ENCODE peak calls at places on chromosomes 4 and X, in five cellular contexts. C is A549, K is K562, G is GM12878, S is HepG2. Q is an unnamed sample.
A peak's percentile ranks its signal among the peaks of the same experiment; 100 is the strongest.

GRCh38 chrX:69210513-69211065 is 45.3 kb upstream of the PJA1 start:
- DNase-seq in G (no peak), S (no peak), K (no peak), C (no peak), Q (no peak)

GRCh38 chr4:110787781-110788180 is 164.9 kb upstream of the PITX2 start:
- DNase-seq in S (no peak), G (no peak), K (no peak), C (no peak), Q (no peak)

GRCh38 chr4:81130569-81130968 is 84.5 kb downstream of the PRKG2 start:
- DNase-seq in K (no peak), S (no peak), G (no peak), C (no peak), Q (peak; percentile 52)

GRCh38 chrX:39966186-39966585 is 131.6 kb downstream of the BCOR start:
- DNase-seq in K (no peak), G (no peak), C (no peak), S (no peak), Q (no peak)

GRCh38 chr4:72577211-72577610 is 8.2 kb upstream of the ADAMTS3 start:
- DNase-seq in K (no peak), C (no peak), S (no peak), G (no peak), Q (no peak)

GRCh38 chrX:69221239-69222102 is 56.2 kb upstream of the PJA1 start:
- DNase-seq in C (no peak), K (no peak), S (no peak), G (no peak), Q (no peak)

GRCh38 chr4:152356428-152357034 is 179.4 kb downstream of the FBXW7 start:
- DNase-seq in C (no peak), G (no peak), S (peak; percentile 23), K (no peak), Q (no peak)

GRCh38 chr4:181685461-181685860 is 557.7 kb upstream of the TENM3 start:
- DNase-seq in S (no peak), G (no peak), K (no peak), C (no peak), Q (no peak)

GRCh38 chrX:149470960-149471359 is 34.1 kb downstream of the IDS start:
- DNase-seq in S (peak; percentile 16), K (peak; percentile 80), C (peak; percentile 68), G (no peak), Q (peak; percentile 34)

GRCh38 chrX:93591398-93591797 is 82.0 kb downstream of the NAP1L3 start:
- DNase-seq in G (no peak), C (no peak), K (no peak), S (no peak), Q (no peak)

GRCh38 chrX:65406532-65406931 is 128.1 kb downstream of the LAS1L start:
- DNase-seq in C (no peak), K (no peak), G (no peak), S (no peak), Q (peak; percentile 49)

GRCh38 chrX:136694491-136695087 is 46.6 kb downstream of the CD40LG start:
- DNase-seq in K (peak; percentile 48), G (no peak), S (peak; percentile 10), C (peak; percentile 21), Q (peak; percentile 43)

GRCh38 chr4:4424499-4425115 is 37.7 kb downstream of the NSG1 start:
- DNase-seq in S (no peak), K (no peak), C (no peak), G (no peak), Q (peak; percentile 43)

GRCh38 chr4:76569225-76569624 is 134.2 kb downstream of the SHROOM3 start:
- DNase-seq in C (no peak), G (no peak), K (no peak), S (no peak), Q (no peak)

GRCh38 chr4:115187136-115187535 is 73.7 kb upstream of the NDST4 start:
- DNase-seq in G (no peak), S (no peak), C (no peak), K (no peak), Q (no peak)

GRCh38 chrX:150334100-150334499 is 29.0 kb upstream of the MAMLD1 start:
- DNase-seq in C (no peak), K (no peak), S (no peak), G (no peak), Q (no peak)

GRCh38 chr4:96305030-96305429 is 465.1 kb downstream of the PDHA2 start:
- DNase-seq in K (no peak), G (no peak), S (no peak), C (no peak), Q (no peak)

GRCh38 chrX:71919436-71919835 is 8.8 kb downstream of the NHSL2 start:
- DNase-seq in S (no peak), C (no peak), K (no peak), G (no peak), Q (no peak)
- TF ChIP-seq HDAC2 in S (no peak), C (no peak), K (no peak), G (no peak), Q (no peak)

DNA sequence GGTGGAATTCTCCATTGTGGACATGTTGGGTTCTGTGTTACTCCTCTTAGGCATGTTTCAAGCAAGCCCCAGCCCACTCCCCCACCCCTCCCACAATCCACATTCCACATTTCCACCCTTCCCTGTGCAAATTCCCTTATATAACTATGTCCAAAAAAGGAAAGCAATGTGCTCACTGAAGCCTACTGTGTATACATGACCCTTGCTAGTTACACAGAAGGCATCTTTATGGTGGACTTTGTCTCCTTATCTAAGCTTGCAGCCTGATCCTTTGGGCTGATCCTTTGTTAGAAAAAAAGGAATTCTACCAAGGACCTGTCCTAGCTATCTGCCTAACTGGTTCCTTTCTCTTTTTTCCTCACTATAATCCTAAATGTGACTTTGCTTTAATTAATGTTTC is 796.8 kb downstream of the NLGN4X start:
- DNase-seq in C (no peak), K (no peak), G (no peak), S (peak; percentile 21), Q (no peak)
- TF ChIP-seq HDAC2 in C (no peak), K (no peak), G (no peak), S (no peak), Q (no peak)

GRCh38 chr4:183906486-183906735 is 1.3 kb downstream of the STOX2 start:
- DNase-seq in C (no peak), K (no peak), S (no peak), G (no peak), Q (no peak)

GRCh38 chr4:183905081-183905592 is at the start of gene STOX2:
- DNase-seq in G (no peak), C (peak; percentile 73), K (no peak), S (peak; percentile 26), Q (peak; percentile 75)

GRCh38 chr4:183906736-183907651 is 1.9 kb downstream of the STOX2 start:
- DNase-seq in S (no peak), G (no peak), C (no peak), K (no peak), Q (peak; percentile 66)

GRCh38 chr4:183905593-183906485 is 732 bp downstream of the STOX2 start:
- DNase-seq in S (no peak), G (no peak), K (no peak), C (peak; percentile 18), Q (peak; percentile 86)

DNA sequence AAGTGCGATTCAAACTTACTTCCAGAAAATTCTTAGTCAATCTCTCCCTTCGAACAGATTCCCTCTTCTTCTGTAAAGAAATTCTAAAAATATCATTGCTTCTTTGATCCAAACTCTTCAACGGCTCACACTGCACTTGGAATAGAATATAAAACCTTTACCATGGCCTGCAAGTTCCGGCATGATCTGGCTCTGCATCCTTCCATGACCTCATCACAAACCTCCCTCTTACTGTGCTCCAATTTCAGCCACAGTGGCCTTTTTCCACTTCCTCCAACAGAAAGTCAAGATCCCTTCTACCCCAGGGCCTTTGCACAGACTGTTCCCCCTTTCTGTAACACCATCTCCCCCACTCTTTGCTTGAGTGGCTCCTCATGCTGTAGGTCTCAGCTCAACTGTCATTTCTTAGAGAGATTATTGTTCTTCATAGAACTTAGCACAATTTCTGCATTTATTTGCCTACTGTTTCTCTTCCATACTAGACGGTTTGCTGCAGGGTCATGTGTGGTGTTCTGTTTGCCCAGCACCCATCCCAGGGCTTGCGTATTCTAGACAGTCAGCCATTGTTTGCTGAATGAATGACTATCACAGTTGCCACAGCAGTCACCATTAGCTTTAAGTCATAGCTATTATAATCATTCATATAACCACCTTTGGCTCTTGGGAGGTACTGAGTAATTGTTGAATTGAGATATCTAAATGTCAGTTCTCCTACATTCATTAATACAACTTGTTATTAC is 1.9 kb upstream of the STOX2 start:
- DNase-seq in K (no peak), C (no peak), G (no peak), S (no peak), Q (no peak)
- TF ChIP-seq HDAC2 in K (no peak), C (no peak), G (no peak), S (no peak), Q (no peak)

GRCh38 chr4:153556441-153556815 is 90.3 kb downstream of the TMEM131L start:
- DNase-seq in K (no peak), S (no peak), C (no peak), G (no peak), Q (no peak)

GRCh38 chr4:153555730-153556440 is 89.7 kb downstream of the TMEM131L start:
- DNase-seq in K (no peak), S (peak; percentile 48), C (no peak), G (no peak), Q (no peak)

GRCh38 chr4:153553155-153553819 is 87.1 kb downstream of the TMEM131L start:
- DNase-seq in S (no peak), K (no peak), G (no peak), C (no peak), Q (no peak)

GRCh38 chr4:153549401-153549800 is 83.2 kb downstream of the TMEM131L start:
- DNase-seq in C (no peak), S (no peak), K (no peak), G (no peak), Q (no peak)

DNA sequence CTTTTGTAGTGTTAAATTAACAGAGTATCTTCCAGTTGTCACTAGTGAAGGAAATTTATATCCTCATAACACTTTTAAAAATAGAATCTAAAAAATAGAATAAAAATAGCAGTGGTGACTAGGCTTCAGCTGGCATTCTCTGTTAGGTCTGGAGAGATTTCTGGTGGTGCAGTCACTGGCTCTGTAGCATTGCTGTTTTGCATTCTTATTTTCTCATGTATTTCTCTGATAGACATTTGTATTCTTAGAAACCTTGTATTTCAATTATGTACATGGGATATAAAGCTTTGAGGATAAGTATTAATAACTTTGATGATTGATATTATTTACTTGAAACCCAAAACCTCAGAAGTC is 87.6 kb downstream of the TMEM131L start:
- DNase-seq in G (no peak), S (no peak), C (no peak), K (no peak), Q (no peak)
- TF ChIP-seq HDAC2 in G (no peak), S (no peak), C (no peak), K (no peak), Q (no peak)

GRCh38 chrX:130145123-130145522 is 20.5 kb downstream of the AIFM1 start:
- DNase-seq in G (no peak), K (no peak), S (no peak), C (no peak), Q (no peak)

GRCh38 chrX:130147631-130148030 is 18.0 kb downstream of the AIFM1 start:
- DNase-seq in C (no peak), S (no peak), G (no peak), K (no peak), Q (no peak)

GRCh38 chrX:130139474-130140201 is 26.0 kb downstream of the AIFM1 start:
- DNase-seq in C (no peak), G (no peak), S (no peak), K (peak; percentile 23), Q (no peak)

GRCh38 chrX:130144509-130144908 is 21.1 kb downstream of the AIFM1 start:
- DNase-seq in S (no peak), C (no peak), K (no peak), G (no peak), Q (no peak)
- TF ChIP-seq HDAC2 in S (no peak), C (no peak), K (no peak), G (no peak), Q (no peak)

GRCh38 chr4:38610844-38611550 is 53.0 kb upstream of the KLF3 start:
- DNase-seq in K (no peak), G (no peak), C (no peak), S (no peak), Q (no peak)
- TF ChIP-seq HDAC2 in K (no peak), G (no peak), C (no peak), S (no peak), Q (no peak)